ENCODE peak calls at places on chromosomes 4 and X, in five cellular contexts. G, D, X, B and Z are unnamed samples.
A peak's percentile ranks its signal among the peaks of the same experiment; 100 is the strongest.

GRCh38 chr4:168917150-168917779 is 92.8 kb downstream of the CBR4 start:
- DNase-seq in G (no peak), D (peak; percentile 67), X (peak; percentile 41), B (no peak), Z (peak; percentile 45)

GRCh38 chr4:155809835-155810234 is 51.0 kb downstream of the GUCY1B1 start:
- DNase-seq in G (no peak), D (peak; percentile 71), X (peak; percentile 82), B (no peak), Z (peak; percentile 80)

GRCh38 chrX:153887385-153887784 is 1.4 kb upstream of the L1CAM start:
- DNase-seq in G (no peak), D (no peak), X (no peak), B (no peak), Z (no peak)

GRCh38 chr4:174561556-174561955 is 39.3 kb upstream of the HPGD start:
- DNase-seq in G (no peak), D (no peak), X (no peak), B (no peak), Z (no peak)

GRCh38 chr4:1474126-1475090 is 68.2 kb upstream of the NKX1-1 start:
- DNase-seq in G (no peak), D (no peak), X (no peak), B (no peak), Z (no peak)

GRCh38 chr4:88177981-88178632 is 19.7 kb upstream of the ABCG2 start:
- DNase-seq in G (peak; percentile 52), D (peak; percentile 16), X (peak; percentile 84), B (peak; percentile 58), Z (peak; percentile 10)

GRCh38 chr4:114911141-114911540 is 202.3 kb downstream of the NDST4 start:
- DNase-seq in G (no peak), D (no peak), X (no peak), B (no peak), Z (no peak)

GRCh38 chr4:55866973-55867574 is 13.6 kb downstream of the EXOC1 start:
- DNase-seq in G (no peak), D (peak; percentile 37), X (peak; percentile 74), B (no peak), Z (peak; percentile 73)

GRCh38 chrX:21725498-21725897 is 32.4 kb downstream of the SMPX start:
- DNase-seq in G (no peak), D (peak; percentile 42), X (no peak), B (no peak), Z (peak; percentile 68)